ENCODE peak calls at places on chromosomes 4 and X, in nine cellular contexts. One of them, this sample, is unnamed.

GRCh38 chr4:157572951-157573350 is 352.4 kb downstream of the GRIA2 start:
- DNase-seq in SJCRH30: no peak
- DNase-seq in CD8-positive, alpha-beta memory T cell: no peak
- DNase-seq in GM23248: no peak
- DNase-seq in mammary epithelial cell: no peak
- DNase-seq in brain microvascular endothelial cell: no peak
- DNase-seq in right lobe of liver: no peak
- DNase-seq in fibroblast of lung: no peak
- DNase-seq in adrenal gland: no peak
- DNase-seq in this sample: no peak

GRCh38 chr4:17013382-17014006 is 115.0 kb upstream of the LDB2 start:
- DNase-seq in CD8-positive, alpha-beta memory T cell: no peak
- DNase-seq in fibroblast of lung: peak
- DNase-seq in GM23248: peak
- DNase-seq in adrenal gland: no peak
- DNase-seq in mammary epithelial cell: no peak
- DNase-seq in SJCRH30: no peak
- DNase-seq in brain microvascular endothelial cell: no peak
- DNase-seq in right lobe of liver: no peak
- DNase-seq in this sample: no peak

GRCh38 chr4:67713531-67714247 is 12.7 kb upstream of the UBA6 start:
- DNase-seq in brain microvascular endothelial cell: peak
- DNase-seq in GM23248: peak
- DNase-seq in adrenal gland: no peak
- DNase-seq in mammary epithelial cell: peak
- DNase-seq in fibroblast of lung: peak
- DNase-seq in SJCRH30: no peak
- DNase-seq in CD8-positive, alpha-beta memory T cell: no peak
- DNase-seq in right lobe of liver: no peak
- DNase-seq in this sample: no peak

GRCh38 chr4:3013839-3014350 is 50.5 kb downstream of the GRK4 start:
- DNase-seq in mammary epithelial cell: no peak
- DNase-seq in adrenal gland: no peak
- DNase-seq in GM23248: no peak
- DNase-seq in brain microvascular endothelial cell: no peak
- DNase-seq in SJCRH30: no peak
- DNase-seq in right lobe of liver: no peak
- DNase-seq in fibroblast of lung: no peak
- DNase-seq in CD8-positive, alpha-beta memory T cell: no peak
- DNase-seq in this sample: no peak

GRCh38 chrX:63920875-63921274 is 135.9 kb upstream of the ARHGEF9 start:
- DNase-seq in mammary epithelial cell: no peak
- DNase-seq in CD8-positive, alpha-beta memory T cell: no peak
- DNase-seq in adrenal gland: no peak
- DNase-seq in GM23248: no peak
- DNase-seq in right lobe of liver: no peak
- DNase-seq in SJCRH30: no peak
- DNase-seq in fibroblast of lung: no peak
- DNase-seq in brain microvascular endothelial cell: no peak
- DNase-seq in this sample: no peak

GRCh38 chrX:108091878-108092291 is 307 bp downstream of the ATG4A start:
- DNase-seq in GM23248: peak
- DNase-seq in right lobe of liver: no peak
- DNase-seq in adrenal gland: no peak
- DNase-seq in brain microvascular endothelial cell: no peak
- DNase-seq in fibroblast of lung: no peak
- DNase-seq in mammary epithelial cell: no peak
- DNase-seq in CD8-positive, alpha-beta memory T cell: no peak
- DNase-seq in SJCRH30: no peak
- DNase-seq in this sample: no peak

GRCh38 chr4:62135565-62136156 is 935.5 kb downstream of the ADGRL3 start:
- DNase-seq in right lobe of liver: no peak
- DNase-seq in SJCRH30: no peak
- DNase-seq in CD8-positive, alpha-beta memory T cell: no peak
- DNase-seq in fibroblast of lung: peak
- DNase-seq in brain microvascular endothelial cell: no peak
- DNase-seq in adrenal gland: no peak
- DNase-seq in mammary epithelial cell: no peak
- DNase-seq in GM23248: no peak
- DNase-seq in this sample: no peak

GRCh38 chr4:32010221-32010620 is 1290.1 kb downstream of the PCDH7 start:
- DNase-seq in mammary epithelial cell: no peak
- DNase-seq in GM23248: no peak
- DNase-seq in right lobe of liver: no peak
- DNase-seq in adrenal gland: no peak
- DNase-seq in brain microvascular endothelial cell: peak
- DNase-seq in SJCRH30: peak
- DNase-seq in fibroblast of lung: no peak
- DNase-seq in CD8-positive, alpha-beta memory T cell: peak
- DNase-seq in this sample: no peak

GRCh38 chrX:45479196-45479834 is 278.6 kb upstream of the DIPK2B start:
- DNase-seq in GM23248: peak
- DNase-seq in SJCRH30: no peak
- DNase-seq in adrenal gland: no peak
- DNase-seq in brain microvascular endothelial cell: peak
- DNase-seq in mammary epithelial cell: peak
- DNase-seq in fibroblast of lung: peak
- DNase-seq in right lobe of liver: no peak
- DNase-seq in CD8-positive, alpha-beta memory T cell: no peak
- DNase-seq in this sample: no peak

GRCh38 chrX:46325312-46325877 is 219.8 kb downstream of the ZNF674 start:
- DNase-seq in SJCRH30: peak
- DNase-seq in right lobe of liver: no peak
- DNase-seq in fibroblast of lung: peak
- DNase-seq in adrenal gland: peak
- DNase-seq in GM23248: peak
- DNase-seq in brain microvascular endothelial cell: peak
- DNase-seq in mammary epithelial cell: peak
- DNase-seq in CD8-positive, alpha-beta memory T cell: no peak
- DNase-seq in this sample: no peak

GRCh38 chr4:98006814-98007412 is 136.4 kb downstream of the STPG2 start:
- DNase-seq in brain microvascular endothelial cell: no peak
- DNase-seq in fibroblast of lung: no peak
- DNase-seq in SJCRH30: no peak
- DNase-seq in mammary epithelial cell: no peak
- DNase-seq in CD8-positive, alpha-beta memory T cell: no peak
- DNase-seq in adrenal gland: no peak
- DNase-seq in GM23248: no peak
- DNase-seq in right lobe of liver: no peak
- DNase-seq in this sample: no peak

GRCh38 chrX:97806238-97806637 is 922.5 kb downstream of the RPA4 start:
- DNase-seq in CD8-positive, alpha-beta memory T cell: no peak
- DNase-seq in right lobe of liver: no peak
- DNase-seq in SJCRH30: no peak
- DNase-seq in fibroblast of lung: peak
- DNase-seq in adrenal gland: no peak
- DNase-seq in brain microvascular endothelial cell: no peak
- DNase-seq in mammary epithelial cell: no peak
- DNase-seq in GM23248: peak
- DNase-seq in this sample: no peak

GRCh38 chr4:150315691-150316090 is 237.4 kb downstream of the DCLK2 start:
- DNase-seq in adrenal gland: no peak
- DNase-seq in GM23248: no peak
- DNase-seq in mammary epithelial cell: no peak
- DNase-seq in brain microvascular endothelial cell: no peak
- DNase-seq in SJCRH30: no peak
- DNase-seq in right lobe of liver: no peak
- DNase-seq in fibroblast of lung: no peak
- DNase-seq in CD8-positive, alpha-beta memory T cell: no peak
- DNase-seq in this sample: no peak

GRCh38 chr4:174119818-174120217 is 163.6 kb downstream of the FBXO8 start:
- DNase-seq in mammary epithelial cell: no peak
- DNase-seq in right lobe of liver: no peak
- DNase-seq in fibroblast of lung: no peak
- DNase-seq in SJCRH30: no peak
- DNase-seq in GM23248: peak
- DNase-seq in adrenal gland: no peak
- DNase-seq in brain microvascular endothelial cell: no peak
- DNase-seq in CD8-positive, alpha-beta memory T cell: no peak
- DNase-seq in this sample: no peak

GRCh38 chr4:170193496-170193895 is 103.7 kb upstream of the AADAT start:
- DNase-seq in right lobe of liver: no peak
- DNase-seq in SJCRH30: no peak
- DNase-seq in GM23248: no peak
- DNase-seq in CD8-positive, alpha-beta memory T cell: no peak
- DNase-seq in brain microvascular endothelial cell: no peak
- DNase-seq in mammary epithelial cell: peak
- DNase-seq in adrenal gland: no peak
- DNase-seq in fibroblast of lung: no peak
- DNase-seq in this sample: no peak

DNA sequence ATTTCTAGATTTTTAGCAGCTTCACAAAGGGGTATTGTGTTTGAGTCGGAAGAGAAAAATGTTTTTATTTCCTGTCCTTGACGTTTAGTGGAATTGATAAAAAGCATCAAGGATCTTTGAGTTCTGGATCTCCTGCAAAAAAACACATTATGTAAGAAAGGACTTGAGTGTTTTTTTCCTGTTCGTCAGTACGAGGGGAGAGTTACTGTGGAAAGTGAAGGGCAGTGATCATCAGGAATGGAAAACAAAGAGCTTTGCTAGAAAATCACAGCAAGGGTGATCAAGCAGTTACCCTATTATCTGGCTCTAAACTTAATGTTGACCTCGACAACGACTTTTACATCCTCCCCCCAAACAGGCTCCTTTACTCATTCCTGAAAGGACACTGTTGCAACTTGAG is 7.3 kb downstream of the LIMCH1 start:
- DNase-seq in adrenal gland: no peak
- DNase-seq in CD8-positive, alpha-beta memory T cell: no peak
- DNase-seq in brain microvascular endothelial cell: no peak
- DNase-seq in right lobe of liver: no peak
- DNase-seq in GM23248: no peak
- DNase-seq in SJCRH30: no peak
- DNase-seq in mammary epithelial cell: no peak
- DNase-seq in fibroblast of lung: no peak
- DNase-seq in this sample: no peak
- H3K27ac ChIP-seq in adrenal gland: peak
- H3K27ac ChIP-seq in CD8-positive, alpha-beta memory T cell: no peak
- H3K27ac ChIP-seq in brain microvascular endothelial cell: no peak
- H3K27ac ChIP-seq in right lobe of liver: no peak
- H3K27ac ChIP-seq in GM23248: no peak
- H3K27ac ChIP-seq in SJCRH30: no peak
- H3K27ac ChIP-seq in mammary epithelial cell: no peak
- H3K27ac ChIP-seq in fibroblast of lung: no peak
- H3K27ac ChIP-seq in this sample: no peak

GRCh38 chrX:130173190-130173895 is 1.6 kb downstream of the RAB33A start:
- DNase-seq in right lobe of liver: no peak
- DNase-seq in GM23248: peak
- DNase-seq in SJCRH30: no peak
- DNase-seq in CD8-positive, alpha-beta memory T cell: no peak
- DNase-seq in fibroblast of lung: peak
- DNase-seq in brain microvascular endothelial cell: peak
- DNase-seq in adrenal gland: peak
- DNase-seq in mammary epithelial cell: no peak
- DNase-seq in this sample: no peak
- H3K4me3 ChIP-seq in right lobe of liver: no peak
- H3K4me3 ChIP-seq in GM23248: peak
- H3K4me3 ChIP-seq in SJCRH30: no peak
- H3K4me3 ChIP-seq in CD8-positive, alpha-beta memory T cell: peak
- H3K4me3 ChIP-seq in fibroblast of lung: no peak
- H3K4me3 ChIP-seq in brain microvascular endothelial cell: no peak
- H3K4me3 ChIP-seq in adrenal gland: peak
- H3K4me3 ChIP-seq in mammary epithelial cell: no peak
- H3K4me3 ChIP-seq in this sample: peak

DNA sequence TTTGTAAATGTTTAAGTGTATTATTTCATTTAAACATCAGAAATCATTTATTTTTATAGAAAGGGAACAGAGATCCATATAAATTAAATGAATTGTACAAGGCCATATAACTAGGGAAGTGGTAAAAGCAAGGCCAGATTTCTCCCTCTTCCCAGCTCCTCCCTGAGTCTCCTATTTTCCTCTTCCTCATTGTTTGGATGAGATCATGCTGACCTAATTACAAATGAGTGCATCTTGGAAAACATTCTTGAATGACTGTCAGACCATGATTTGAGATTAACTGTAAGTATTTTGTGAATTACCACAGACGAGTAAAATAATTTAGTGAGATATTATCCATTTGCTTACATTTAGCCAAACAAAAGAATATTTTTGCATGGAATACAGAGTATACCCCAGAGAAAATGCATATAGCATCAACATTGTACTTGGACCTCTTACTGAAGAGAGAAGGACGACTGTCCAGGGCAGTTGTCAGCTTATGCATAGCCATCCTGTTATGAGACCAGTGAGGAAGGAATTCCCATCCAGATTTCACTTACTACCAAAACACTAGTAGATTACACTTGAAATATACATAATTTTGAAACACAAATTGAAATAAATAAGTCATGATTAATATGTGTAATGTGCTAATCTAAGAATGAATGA is 47.3 kb downstream of the SLAIN2 start:
- DNase-seq in SJCRH30: no peak
- DNase-seq in CD8-positive, alpha-beta memory T cell: no peak
- DNase-seq in adrenal gland: no peak
- DNase-seq in fibroblast of lung: peak
- DNase-seq in GM23248: peak
- DNase-seq in brain microvascular endothelial cell: peak
- DNase-seq in mammary epithelial cell: no peak
- DNase-seq in right lobe of liver: no peak
- DNase-seq in this sample: no peak
- H3K27ac ChIP-seq in SJCRH30: no peak
- H3K27ac ChIP-seq in CD8-positive, alpha-beta memory T cell: no peak
- H3K27ac ChIP-seq in adrenal gland: peak
- H3K27ac ChIP-seq in fibroblast of lung: no peak
- H3K27ac ChIP-seq in GM23248: peak
- H3K27ac ChIP-seq in brain microvascular endothelial cell: no peak
- H3K27ac ChIP-seq in mammary epithelial cell: no peak
- H3K27ac ChIP-seq in right lobe of liver: no peak
- H3K27ac ChIP-seq in this sample: no peak

GRCh38 chr4:168835880-168836454 is 174.1 kb downstream of the CBR4 start:
- DNase-seq in mammary epithelial cell: no peak
- DNase-seq in adrenal gland: no peak
- DNase-seq in right lobe of liver: no peak
- DNase-seq in GM23248: no peak
- DNase-seq in brain microvascular endothelial cell: no peak
- DNase-seq in SJCRH30: no peak
- DNase-seq in fibroblast of lung: no peak
- DNase-seq in CD8-positive, alpha-beta memory T cell: no peak
- DNase-seq in this sample: no peak

GRCh38 chr4:168839758-168840385 is 170.2 kb downstream of the CBR4 start:
- DNase-seq in SJCRH30: no peak
- DNase-seq in CD8-positive, alpha-beta memory T cell: no peak
- DNase-seq in mammary epithelial cell: no peak
- DNase-seq in brain microvascular endothelial cell: no peak
- DNase-seq in right lobe of liver: no peak
- DNase-seq in adrenal gland: peak
- DNase-seq in fibroblast of lung: no peak
- DNase-seq in GM23248: no peak
- DNase-seq in this sample: no peak

GRCh38 chr4:168832746-168833575 is 177.1 kb downstream of the CBR4 start:
- DNase-seq in brain microvascular endothelial cell: no peak
- DNase-seq in CD8-positive, alpha-beta memory T cell: no peak
- DNase-seq in fibroblast of lung: peak
- DNase-seq in GM23248: peak
- DNase-seq in adrenal gland: peak
- DNase-seq in mammary epithelial cell: peak
- DNase-seq in SJCRH30: no peak
- DNase-seq in right lobe of liver: peak
- DNase-seq in this sample: no peak

GRCh38 chr4:168837922-168838321 is 172.1 kb downstream of the CBR4 start:
- DNase-seq in fibroblast of lung: no peak
- DNase-seq in right lobe of liver: no peak
- DNase-seq in adrenal gland: no peak
- DNase-seq in SJCRH30: no peak
- DNase-seq in GM23248: no peak
- DNase-seq in brain microvascular endothelial cell: no peak
- DNase-seq in CD8-positive, alpha-beta memory T cell: no peak
- DNase-seq in mammary epithelial cell: no peak
- DNase-seq in this sample: no peak

GRCh38 chr4:168836482-168836881 is 173.6 kb downstream of the CBR4 start:
- DNase-seq in brain microvascular endothelial cell: no peak
- DNase-seq in SJCRH30: no peak
- DNase-seq in CD8-positive, alpha-beta memory T cell: no peak
- DNase-seq in GM23248: no peak
- DNase-seq in right lobe of liver: no peak
- DNase-seq in fibroblast of lung: peak
- DNase-seq in adrenal gland: no peak
- DNase-seq in mammary epithelial cell: no peak
- DNase-seq in this sample: no peak
- H3K4me3 ChIP-seq in brain microvascular endothelial cell: no peak
- H3K4me3 ChIP-seq in SJCRH30: no peak
- H3K4me3 ChIP-seq in CD8-positive, alpha-beta memory T cell: no peak
- H3K4me3 ChIP-seq in GM23248: no peak
- H3K4me3 ChIP-seq in right lobe of liver: no peak
- H3K4me3 ChIP-seq in fibroblast of lung: no peak
- H3K4me3 ChIP-seq in adrenal gland: no peak
- H3K4me3 ChIP-seq in mammary epithelial cell: no peak
- H3K4me3 ChIP-seq in this sample: no peak

This sample was measured in CD4-positive, alpha-beta memory T cell.